ENCODE peak calls at places on chromosome 18, in ten cellular contexts. N, I, J, T, B, Q, V, U, D and F are unnamed samples.

GRCh38 chr18:2325308-2325849 is 245.9 kb downstream of the METTL4 start:
- DNase-seq in Q (no peak), V (no peak), I (no peak), D (no peak), J (no peak), B (no peak), N (no peak), U (no peak), T (no peak), F (no peak)

GRCh38 chr18:48800877-48801727 is 149.7 kb downstream of the SMAD7 start:
- DNase-seq in D (peak), U (no peak), B (no peak), V (no peak), Q (no peak), T (no peak), J (peak), N (no peak), I (no peak), F (no peak)

GRCh38 chr18:70998490-70998889 is 709.6 kb downstream of the SOCS6 start:
- DNase-seq in Q (no peak), D (no peak), B (no peak), J (no peak), V (no peak), I (no peak), U (no peak), N (no peak), T (no peak), F (peak)

GRCh38 chr18:46672062-46672970 is 15.3 kb upstream of the LOXHD1 start:
- DNase-seq in Q (no peak), I (no peak), T (no peak), J (peak), N (no peak), U (no peak), D (no peak), B (no peak), V (no peak), F (no peak)

GRCh38 chr18:3966246-3966984 is 488.7 kb downstream of the DLGAP1 start:
- DNase-seq in D (no peak), J (no peak), I (no peak), B (no peak), N (no peak), Q (no peak), V (no peak), T (no peak), U (no peak), F (no peak)

GRCh38 chr18:8260319-8260718 is 348.9 kb upstream of the RAB12 start:
- DNase-seq in B (no peak), I (no peak), D (no peak), Q (no peak), V (no peak), T (no peak), N (no peak), U (no peak), J (no peak), F (no peak)

GRCh38 chr18:47118986-47119385 is 31.3 kb downstream of the HDHD2 start:
- DNase-seq in Q (no peak), J (no peak), D (no peak), V (no peak), N (no peak), I (no peak), B (no peak), T (no peak), U (no peak), F (no peak)

GRCh38 chr18:42045346-42045745 is 90.3 kb downstream of the PIK3C3 start:
- DNase-seq in B (no peak), N (no peak), V (no peak), T (no peak), D (no peak), I (no peak), J (no peak), U (no peak), Q (no peak), F (no peak)

GRCh38 chr18:75009296-75009695 is 199.6 kb downstream of the PTGR3 start:
- DNase-seq in J (no peak), U (no peak), Q (no peak), B (no peak), I (no peak), N (no peak), D (no peak), V (no peak), T (no peak), F (no peak)

GRCh38 chr18:27887287-27887686 is 289.6 kb downstream of the CDH2 start:
- DNase-seq in D (no peak), U (peak), B (no peak), V (no peak), N (no peak), J (no peak), I (no peak), T (no peak), Q (no peak), F (no peak)

GRCh38 chr18:38579764-38580163 is 1014.2 kb upstream of the CELF4 start:
- DNase-seq in T (no peak), V (no peak), D (no peak), U (no peak), B (no peak), N (no peak), J (no peak), Q (no peak), I (no peak), F (no peak)

GRCh38 chr18:26468931-26469340 is 79.4 kb downstream of the KCTD1 start:
- DNase-seq in V (no peak), J (no peak), N (peak), T (no peak), U (no peak), Q (no peak), I (no peak), D (no peak), B (no peak), F (peak)

GRCh38 chr18:22340340-22340739 is 77.4 kb downstream of the CTAGE1 start:
- DNase-seq in J (no peak), V (no peak), T (no peak), Q (no peak), I (no peak), U (no peak), D (no peak), B (no peak), N (no peak), F (no peak)

GRCh38 chr18:12625242-12625641 is 32.7 kb downstream of the SPIRE1 start:
- DNase-seq in D (no peak), B (no peak), N (no peak), T (no peak), V (no peak), Q (no peak), U (no peak), J (no peak), I (no peak), F (no peak)

GRCh38 chr18:77110400-77110799 is 22.2 kb downstream of the MBP start:
- DNase-seq in N (no peak), J (no peak), Q (no peak), D (no peak), U (no peak), T (no peak), I (no peak), B (no peak), V (no peak), F (no peak)